ENCODE peak calls at places on chromosomes 4 and X, in eight cellular contexts. C, R, F, X, H, T, D and I are unnamed samples.

GRCh38 chr4:187908079-187908501 is 87.5 kb upstream of the ZFP42 start:
- DNase-seq in C (no peak), X (no peak), T (no peak), H (peak), D (peak), F (no peak), R (no peak), I (no peak)

GRCh38 chrX:42752730-42753129 is 25.2 kb downstream of the PPP1R2C start:
- DNase-seq in D (no peak), C (no peak), X (no peak), H (no peak), T (no peak), R (no peak), F (no peak), I (no peak)

GRCh38 chr4:174437324-174437723 is 85.0 kb downstream of the HPGD start:
- DNase-seq in R (no peak), D (peak), X (no peak), F (no peak), T (no peak), C (no peak), H (peak), I (no peak)

GRCh38 chr4:127505203-127505602 is 127.6 kb upstream of the INTU start:
- DNase-seq in R (no peak), X (peak), H (no peak), D (peak), T (peak), F (no peak), C (no peak), I (no peak)

GRCh38 chr4:2824329-2825183 is 19.1 kb upstream of the ADD1 start:
- DNase-seq in X (no peak), F (no peak), H (no peak), R (no peak), C (no peak), D (no peak), T (no peak), I (no peak)

GRCh38 chr4:99998062-99998880 is 48.2 kb upstream of the H2AZ1 start:
- DNase-seq in X (peak), D (peak), H (peak), C (no peak), R (no peak), F (no peak), T (no peak), I (no peak)

GRCh38 chr4:180363817-180364216 is 1879.4 kb upstream of the TENM3 start:
- DNase-seq in R (no peak), C (no peak), T (no peak), F (no peak), X (no peak), H (no peak), D (no peak), I (no peak)

GRCh38 chr4:70687821-70688794 is at the start of gene UTP3:
- DNase-seq in D (peak), H (peak), R (peak), T (peak), F (peak), C (peak), X (peak), I (peak)

GRCh38 chr4:120007171-120007894 is 59.3 kb downstream of the MAD2L1 start:
- DNase-seq in X (peak), T (no peak), D (peak), H (no peak), F (no peak), R (no peak), C (no peak), I (no peak)

GRCh38 chrX:44314259-44314734 is 29.2 kb downstream of the EFHC2 start:
- DNase-seq in T (no peak), H (no peak), F (no peak), C (no peak), X (no peak), R (no peak), D (peak), I (no peak)

GRCh38 chr4:79852305-79852730 is 220.7 kb downstream of the ANTXR2 start:
- DNase-seq in D (peak), C (no peak), H (no peak), X (peak), R (no peak), F (no peak), T (no peak), I (no peak)

GRCh38 chr4:26337612-26338011 is 16.8 kb downstream of the RBPJ start:
- DNase-seq in X (no peak), F (no peak), R (no peak), D (no peak), T (no peak), C (no peak), H (no peak), I (no peak)
- H3K27ac ChIP-seq in X (no peak), F (no peak), R (no peak), D (no peak), T (no peak), C (no peak), H (no peak), I (no peak)

DNA sequence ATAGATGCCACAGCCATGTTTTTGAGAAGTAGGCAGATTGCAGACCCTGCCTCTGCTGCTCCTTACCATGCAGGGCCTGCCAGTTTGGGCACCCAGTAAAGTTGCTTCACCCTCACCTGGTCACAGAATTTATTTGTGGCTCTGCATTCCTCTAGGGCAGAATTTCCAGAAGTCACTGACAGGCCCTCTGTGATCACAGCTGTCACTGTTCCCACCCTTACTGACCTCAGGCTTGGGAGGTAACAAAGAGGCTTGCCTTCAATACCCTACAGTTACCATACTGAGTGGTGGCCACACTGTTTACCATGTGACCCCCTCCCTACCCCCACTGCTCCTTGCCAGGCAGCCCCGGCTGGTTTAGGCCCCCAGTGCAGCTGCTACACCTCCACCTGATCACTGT is 375.1 kb downstream of the SH3BGRL start:
- DNase-seq in F (no peak), R (no peak), X (no peak), H (no peak), D (no peak), T (no peak), C (no peak), I (no peak)
- H3K27ac ChIP-seq in F (no peak), R (no peak), X (no peak), H (no peak), D (no peak), T (no peak), C (no peak), I (no peak)

DNA sequence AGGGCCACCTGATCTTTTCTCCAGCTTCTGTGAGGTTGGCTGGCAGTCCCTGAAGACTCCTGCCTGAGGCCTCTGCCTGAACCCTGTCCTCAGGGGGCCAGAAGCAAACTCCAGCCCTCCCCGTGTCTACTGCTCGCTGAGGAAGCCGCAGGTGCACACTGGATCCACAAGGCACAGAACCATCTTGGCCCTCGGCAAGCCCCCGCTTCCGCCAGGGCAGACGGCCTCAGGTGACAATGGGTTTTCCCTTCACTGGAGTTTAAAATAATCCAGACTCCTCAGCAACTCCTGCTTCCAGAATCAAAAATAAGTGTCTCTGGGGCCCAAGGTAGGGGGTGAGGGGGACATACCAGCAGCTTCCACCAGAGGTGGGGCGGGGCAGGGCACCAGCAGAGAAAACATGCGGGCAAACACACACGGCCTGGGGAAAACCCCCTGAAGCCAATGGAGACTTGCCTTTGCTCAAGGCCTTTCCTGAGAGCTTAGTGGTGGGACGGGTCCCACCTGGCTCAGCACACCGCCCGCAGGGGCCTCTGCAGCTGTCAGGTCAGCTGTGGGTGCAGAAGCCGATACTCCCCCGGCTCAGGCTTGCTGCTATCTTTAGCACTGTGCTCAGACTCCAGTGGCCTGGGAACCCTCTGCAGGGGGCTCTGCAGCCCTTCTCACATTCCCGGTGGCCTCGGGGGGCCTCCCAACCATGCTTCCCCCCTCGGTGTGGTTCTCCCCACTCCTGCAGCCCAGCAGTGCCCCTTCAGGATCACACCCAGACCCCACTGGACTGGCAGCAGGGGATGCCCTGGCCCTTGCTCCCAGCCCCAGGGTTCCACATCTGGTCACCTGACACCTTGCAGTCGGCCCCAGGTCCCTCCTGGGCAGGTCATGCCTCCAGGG is 1.9 kb downstream of the MYL5 start:
- DNase-seq in T (no peak), D (no peak), F (no peak), C (no peak), R (no peak), H (no peak), X (no peak), I (no peak)
- H3K27ac ChIP-seq in T (no peak), D (no peak), F (no peak), C (no peak), R (no peak), H (peak), X (no peak), I (no peak)

GRCh38 chrX:65671286-65671685 is 3.8 kb downstream of the MSN start:
- DNase-seq in X (no peak), F (no peak), C (no peak), R (no peak), H (no peak), T (no peak), D (no peak), I (no peak)
- H3K27ac ChIP-seq in X (peak), F (peak), C (no peak), R (peak), H (no peak), T (no peak), D (no peak), I (no peak)

GRCh38 chr4:7911044-7911578 is 28.6 kb downstream of the AFAP1 start:
- DNase-seq in R (no peak), F (peak), C (no peak), X (no peak), T (no peak), H (no peak), D (peak), I (no peak)
- H3K27ac ChIP-seq in R (no peak), F (peak), C (peak), X (peak), T (no peak), H (peak), D (peak), I (no peak)

GRCh38 chr4:152039085-152039484 is 278.3 kb upstream of the GATB start:
- DNase-seq in C (no peak), F (no peak), D (peak), H (no peak), X (no peak), R (no peak), T (no peak), I (no peak)
- H3K27ac ChIP-seq in C (no peak), F (peak), D (peak), H (no peak), X (no peak), R (no peak), T (no peak), I (no peak)

DNA sequence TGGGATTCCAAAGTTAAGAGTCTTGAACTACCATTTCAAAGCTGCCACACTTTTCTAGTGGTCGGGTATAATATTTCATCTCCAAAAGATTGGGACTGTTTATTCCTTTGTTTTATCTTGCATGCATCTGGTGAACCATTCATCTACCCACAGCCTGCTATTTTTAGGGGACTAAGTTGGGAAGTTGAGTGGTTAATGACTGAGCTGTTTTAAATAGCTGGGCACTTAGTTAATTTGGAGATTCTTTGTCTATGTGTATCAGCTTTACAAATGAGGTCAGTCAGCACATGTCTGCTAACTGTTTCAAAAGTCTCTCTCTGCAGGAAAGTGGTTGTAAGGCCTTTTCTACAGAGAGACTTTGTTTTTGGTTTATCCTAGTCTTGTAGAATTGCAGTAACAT is 8.1 kb downstream of the BMP2K start:
- DNase-seq in R (no peak), F (no peak), H (no peak), T (no peak), X (no peak), D (peak), C (no peak), I (no peak)
- H3K27ac ChIP-seq in R (no peak), F (no peak), H (no peak), T (peak), X (no peak), D (no peak), C (no peak), I (no peak)